ENCODE peak calls at places on chromosomes 16 and 17, in six cellular contexts. A is heart right ventricle; Z is activated gamma-delta T cell treated with Interleukin-2 at 50 U/mL for 16 hours; X is stimulated activated CD4-positive, alpha-beta T cell treated with anti-CD3 and anti-CD28 coated beads, Interleukin-4, amount 100 ng/mL, for 1 hour; O is left colon; F is NCI-H774. C is an unnamed sample.

GRCh38 chr16:75591001-75591852 is 25.0 kb downstream of the GABARAPL2 start:
- DNase-seq in O (peak), F (no peak), A (peak), Z (no peak), X (no peak), C (peak)

GRCh38 chr17:28745052-28745776 is 1.4 kb downstream of the TRAF4 start:
- DNase-seq in F (peak), Z (no peak), O (peak), X (peak), A (no peak), C (peak)

GRCh38 chr17:2192367-2193028 is 111.1 kb downstream of the SMG6 start:
- DNase-seq in Z (peak), A (no peak), O (no peak), F (no peak), X (peak), C (no peak)

GRCh38 chr16:49969356-49970030 is 55.5 kb upstream of the CNEP1R1 start:
- DNase-seq in A (peak), X (no peak), F (peak), Z (no peak), O (no peak), C (no peak)

GRCh38 chr17:43858201-43858600 is 11.2 kb downstream of the CD300LG start:
- DNase-seq in Z (no peak), A (no peak), F (no peak), X (no peak), O (no peak), C (no peak)

GRCh38 chr17:81033535-81034167 is 1.3 kb upstream of the BAIAP2 start:
- DNase-seq in X (no peak), O (peak), F (no peak), Z (no peak), A (no peak), C (no peak)

GRCh38 chr16:23026777-23027362 is 122.4 kb downstream of the USP31 start:
- DNase-seq in O (peak), Z (no peak), A (no peak), F (no peak), X (no peak), C (no peak)

GRCh38 chr17:80804466-80804865 is 187.2 kb upstream of the CHMP6 start:
- DNase-seq in X (peak), O (no peak), F (no peak), A (no peak), Z (no peak), C (no peak)

GRCh38 chr17:38693700-38694329 is 11.3 kb upstream of the MLLT6 start:
- DNase-seq in F (no peak), A (peak), Z (no peak), O (peak), X (no peak), C (peak)

GRCh38 chr17:38656959-38657823 is 17.6 kb downstream of the EPOP start:
- DNase-seq in X (no peak), F (no peak), A (no peak), Z (no peak), O (peak), C (no peak)

GRCh38 chr17:76193616-76194015 is 46.7 kb downstream of the RNF157 start:
- DNase-seq in O (no peak), Z (no peak), F (peak), A (no peak), X (no peak), C (no peak)

GRCh38 chr17:8081876-8082275 is 5.6 kb downstream of the ALOX12B start:
- DNase-seq in F (no peak), A (no peak), O (no peak), X (no peak), Z (no peak), C (no peak)

GRCh38 chr17:55005520-55005919 is 37.0 kb downstream of the STXBP4 start:
- DNase-seq in X (no peak), O (no peak), F (no peak), A (no peak), Z (no peak), C (no peak)

GRCh38 chr17:65360961-65361552 is 200.4 kb downstream of the AXIN2 start:
- DNase-seq in A (no peak), Z (no peak), X (no peak), F (no peak), O (peak), C (no peak)

GRCh38 chr17:35666967-35667552 is 64.4 kb upstream of the RASL10B start:
- DNase-seq in O (no peak), Z (no peak), A (no peak), F (no peak), X (no peak), C (no peak)

GRCh38 chr16:12458591-12459400 is 344.9 kb downstream of the CPPED1 start:
- DNase-seq in F (no peak), A (peak), Z (peak), O (peak), X (peak), C (no peak)

GRCh38 chr17:51050291-51051033 is 70.2 kb downstream of the SPAG9 start:
- DNase-seq in A (no peak), O (no peak), X (no peak), Z (no peak), F (no peak), C (no peak)

GRCh38 chr17:64630309-64631223 is 31.5 kb downstream of the SMURF2 start:
- DNase-seq in X (no peak), A (no peak), F (no peak), O (no peak), Z (no peak), C (no peak)

GRCh38 chr16:30773826-30774225 is 11.7 kb downstream of the RNF40 start:
- DNase-seq in X (no peak), F (no peak), A (no peak), Z (no peak), O (no peak), C (no peak)

GRCh38 chr17:7289256-7290032 is 5.0 kb downstream of the YBX2 start:
- DNase-seq in F (no peak), A (no peak), Z (no peak), X (no peak), O (no peak), C (no peak)

GRCh38 chr17:42784811-42785592 is 4.6 kb downstream of the WNK4 start:
- DNase-seq in F (no peak), O (no peak), Z (no peak), X (no peak), A (no peak), C (no peak)

C was measured in prostate gland.